ENCODE peak calls at places on chromosomes 13 and 19, in ten cellular contexts. One of them, this sample, is unnamed.

GRCh38 chr19:10988380-10988779 is 27.6 kb downstream of the SMARCA4 start:
- DNase-seq in NB4: no peak
- DNase-seq in AG04449: no peak
- DNase-seq in HL-60: no peak
- DNase-seq in psoas muscle: no peak
- DNase-seq in colonic mucosa: no peak
- DNase-seq in AG10803: no peak
- DNase-seq in MM.1S: no peak
- DNase-seq in A549: no peak
- DNase-seq in cardiac fibroblast: no peak
- DNase-seq in this sample: no peak

GRCh38 chr19:40974633-40975037 is 16.4 kb upstream of the CYP2B6 start:
- DNase-seq in MM.1S: peak; percentile 65
- DNase-seq in colonic mucosa: peak; percentile 81
- DNase-seq in AG10803: peak; percentile 70
- DNase-seq in NB4: peak; percentile 69
- DNase-seq in HL-60: peak; percentile 60
- DNase-seq in cardiac fibroblast: peak; percentile 85
- DNase-seq in A549: peak; percentile 90
- DNase-seq in psoas muscle: peak; percentile 40
- DNase-seq in AG04449: peak; percentile 5
- DNase-seq in this sample: peak; percentile 80

GRCh38 chr13:33723772-33724435 is 94.0 kb upstream of the RFC3 start:
- DNase-seq in colonic mucosa: peak; percentile 84
- DNase-seq in AG10803: peak; percentile 84
- DNase-seq in psoas muscle: peak; percentile 33
- DNase-seq in NB4: peak; percentile 83
- DNase-seq in cardiac fibroblast: peak; percentile 94
- DNase-seq in AG04449: no peak
- DNase-seq in MM.1S: peak; percentile 74
- DNase-seq in A549: peak; percentile 82
- DNase-seq in HL-60: peak; percentile 86
- DNase-seq in this sample: peak; percentile 94

GRCh38 chr19:46221981-46222610 is 7.4 kb upstream of the IGFL1 start:
- DNase-seq in MM.1S: no peak
- DNase-seq in psoas muscle: peak; percentile 67
- DNase-seq in HL-60: no peak
- DNase-seq in AG10803: peak; percentile 57
- DNase-seq in colonic mucosa: no peak
- DNase-seq in cardiac fibroblast: peak; percentile 84
- DNase-seq in AG04449: no peak
- DNase-seq in NB4: peak; percentile 37
- DNase-seq in A549: peak; percentile 88
- DNase-seq in this sample: peak; percentile 8

GRCh38 chr13:96159731-96160130 is 69.8 kb downstream of the HS6ST3 start:
- DNase-seq in colonic mucosa: no peak
- DNase-seq in NB4: no peak
- DNase-seq in A549: no peak
- DNase-seq in psoas muscle: no peak
- DNase-seq in HL-60: no peak
- DNase-seq in MM.1S: no peak
- DNase-seq in cardiac fibroblast: no peak
- DNase-seq in AG10803: no peak
- DNase-seq in AG04449: no peak
- DNase-seq in this sample: no peak

GRCh38 chr19:2997720-2998119 is 20.4 kb downstream of the TLE6 start:
- DNase-seq in AG04449: no peak
- DNase-seq in colonic mucosa: no peak
- DNase-seq in NB4: no peak
- DNase-seq in HL-60: no peak
- DNase-seq in MM.1S: no peak
- DNase-seq in psoas muscle: no peak
- DNase-seq in A549: no peak
- DNase-seq in AG10803: no peak
- DNase-seq in cardiac fibroblast: no peak
- DNase-seq in this sample: no peak

GRCh38 chr19:29620931-29621351 is 14.9 kb downstream of the POP4 start:
- DNase-seq in HL-60: no peak
- DNase-seq in cardiac fibroblast: no peak
- DNase-seq in A549: no peak
- DNase-seq in MM.1S: no peak
- DNase-seq in AG04449: no peak
- DNase-seq in colonic mucosa: no peak
- DNase-seq in psoas muscle: no peak
- DNase-seq in AG10803: no peak
- DNase-seq in NB4: no peak
- DNase-seq in this sample: no peak

GRCh38 chr13:45417790-45418534 is at the start of gene SLC25A30:
- DNase-seq in AG10803: peak; percentile 88
- DNase-seq in AG04449: no peak
- DNase-seq in A549: peak; percentile 90
- DNase-seq in colonic mucosa: peak; percentile 98
- DNase-seq in psoas muscle: peak; percentile 96
- DNase-seq in MM.1S: peak; percentile 70
- DNase-seq in NB4: peak; percentile 95
- DNase-seq in cardiac fibroblast: peak; percentile 85
- DNase-seq in HL-60: peak; percentile 95
- DNase-seq in this sample: peak; percentile 90

GRCh38 chr19:533485-534058 is 2.0 kb downstream of the CDC34 start:
- DNase-seq in AG04449: no peak
- DNase-seq in HL-60: no peak
- DNase-seq in NB4: no peak
- DNase-seq in MM.1S: no peak
- DNase-seq in cardiac fibroblast: no peak
- DNase-seq in psoas muscle: no peak
- DNase-seq in AG10803: no peak
- DNase-seq in A549: no peak
- DNase-seq in colonic mucosa: no peak
- DNase-seq in this sample: no peak

GRCh38 chr13:109509154-109509905 is 277.1 kb downstream of the IRS2 start:
- DNase-seq in AG10803: peak; percentile 81
- DNase-seq in psoas muscle: no peak
- DNase-seq in HL-60: no peak
- DNase-seq in A549: no peak
- DNase-seq in colonic mucosa: no peak
- DNase-seq in MM.1S: no peak
- DNase-seq in NB4: peak; percentile 16
- DNase-seq in AG04449: peak; percentile 33
- DNase-seq in cardiac fibroblast: peak; percentile 66
- DNase-seq in this sample: peak; percentile 68

GRCh38 chr19:46466536-46467199 is 4.7 kb downstream of the PNMA8A start:
- DNase-seq in AG04449: peak; percentile 37
- DNase-seq in NB4: no peak
- DNase-seq in A549: no peak
- DNase-seq in psoas muscle: peak; percentile 60
- DNase-seq in cardiac fibroblast: peak; percentile 92
- DNase-seq in AG10803: peak; percentile 82
- DNase-seq in HL-60: no peak
- DNase-seq in colonic mucosa: no peak
- DNase-seq in MM.1S: peak; percentile 10
- DNase-seq in this sample: peak; percentile 76

GRCh38 chr19:45901432-45901903 is 945 bp downstream of the MYPOP start:
- DNase-seq in MM.1S: no peak
- DNase-seq in AG10803: peak; percentile 33
- DNase-seq in A549: no peak
- DNase-seq in NB4: peak; percentile 92
- DNase-seq in HL-60: peak; percentile 68
- DNase-seq in cardiac fibroblast: peak; percentile 39
- DNase-seq in colonic mucosa: peak; percentile 32
- DNase-seq in AG04449: no peak
- DNase-seq in psoas muscle: peak; percentile 68
- DNase-seq in this sample: peak; percentile 66

DNA sequence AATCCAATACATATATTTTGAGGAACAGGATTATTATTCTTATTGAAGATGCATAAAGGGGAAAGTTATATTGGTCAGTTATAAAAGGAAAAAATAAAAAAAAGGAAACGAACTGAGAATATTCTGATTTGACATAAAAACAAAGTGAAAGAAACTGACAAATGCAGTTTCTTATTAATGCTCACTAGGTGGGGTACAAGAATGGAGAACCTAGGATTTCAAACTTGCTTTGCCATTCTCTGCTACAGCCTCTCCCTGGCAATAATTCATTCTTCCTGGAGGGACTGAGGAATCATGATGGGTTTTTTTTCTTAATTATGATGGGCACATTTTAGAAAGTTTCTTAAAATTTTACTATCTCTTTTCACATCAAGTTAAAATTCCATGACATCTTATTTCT is 154.9 kb downstream of the PCDH9 start:
- DNase-seq in A549: peak; percentile 50
- DNase-seq in HL-60: no peak
- DNase-seq in psoas muscle: no peak
- DNase-seq in AG10803: no peak
- DNase-seq in AG04449: no peak
- DNase-seq in colonic mucosa: no peak
- DNase-seq in cardiac fibroblast: peak; percentile 71
- DNase-seq in NB4: no peak
- DNase-seq in MM.1S: no peak
- DNase-seq in this sample: peak; percentile 4
- TF ChIP-seq CTCF in A549: peak; percentile 30
- TF ChIP-seq CTCF in HL-60: no peak
- TF ChIP-seq CTCF in psoas muscle: peak; percentile 10
- TF ChIP-seq CTCF in AG10803: peak; percentile 28
- TF ChIP-seq CTCF in AG04449: no peak
- TF ChIP-seq CTCF in colonic mucosa: no peak
- TF ChIP-seq CTCF in cardiac fibroblast: peak; percentile 38
- TF ChIP-seq CTCF in NB4: no peak
- TF ChIP-seq CTCF in MM.1S: no peak
- TF ChIP-seq CTCF in this sample: no peak

GRCh38 chr19:4303778-4304508 is 455 bp upstream of the FSD1 start:
- DNase-seq in MM.1S: no peak
- DNase-seq in cardiac fibroblast: no peak
- DNase-seq in NB4: no peak
- DNase-seq in AG10803: no peak
- DNase-seq in colonic mucosa: no peak
- DNase-seq in AG04449: no peak
- DNase-seq in psoas muscle: no peak
- DNase-seq in A549: no peak
- DNase-seq in HL-60: no peak
- DNase-seq in this sample: no peak
- H3K4me3 ChIP-seq in MM.1S: no peak overlapping the region
- H3K4me3 ChIP-seq in cardiac fibroblast: no peak overlapping the region
- H3K4me3 ChIP-seq in NB4: no peak overlapping the region
- H3K4me3 ChIP-seq in AG10803: peak overlapping the region; percentile 18
- H3K4me3 ChIP-seq in colonic mucosa: no peak overlapping the region
- H3K4me3 ChIP-seq in AG04449: peak overlapping the region; percentile 33
- H3K4me3 ChIP-seq in psoas muscle: no peak overlapping the region
- H3K4me3 ChIP-seq in A549: peak overlapping the region; percentile 59
- H3K4me3 ChIP-seq in HL-60: no peak overlapping the region
- H3K4me3 ChIP-seq in this sample: no peak overlapping the region

GRCh38 chr13:94677799-94678198 is 34.5 kb downstream of the SOX21 start:
- DNase-seq in psoas muscle: no peak
- DNase-seq in colonic mucosa: no peak
- DNase-seq in cardiac fibroblast: no peak
- DNase-seq in AG04449: no peak
- DNase-seq in MM.1S: no peak
- DNase-seq in NB4: no peak
- DNase-seq in A549: no peak
- DNase-seq in AG10803: no peak
- DNase-seq in HL-60: no peak
- DNase-seq in this sample: no peak

GRCh38 chr13:94673841-94674240 is 38.5 kb downstream of the SOX21 start:
- DNase-seq in cardiac fibroblast: no peak
- DNase-seq in AG04449: no peak
- DNase-seq in AG10803: no peak
- DNase-seq in NB4: no peak
- DNase-seq in A549: no peak
- DNase-seq in colonic mucosa: no peak
- DNase-seq in MM.1S: no peak
- DNase-seq in psoas muscle: no peak
- DNase-seq in HL-60: no peak
- DNase-seq in this sample: no peak

GRCh38 chr13:94678845-94679244 is 33.5 kb downstream of the SOX21 start:
- DNase-seq in AG04449: no peak
- DNase-seq in cardiac fibroblast: no peak
- DNase-seq in MM.1S: no peak
- DNase-seq in colonic mucosa: no peak
- DNase-seq in A549: no peak
- DNase-seq in psoas muscle: no peak
- DNase-seq in NB4: no peak
- DNase-seq in HL-60: no peak
- DNase-seq in AG10803: no peak
- DNase-seq in this sample: no peak

GRCh38 chr13:94672400-94672799 is 39.9 kb downstream of the SOX21 start:
- DNase-seq in A549: no peak
- DNase-seq in NB4: no peak
- DNase-seq in cardiac fibroblast: no peak
- DNase-seq in psoas muscle: no peak
- DNase-seq in colonic mucosa: no peak
- DNase-seq in AG10803: no peak
- DNase-seq in MM.1S: no peak
- DNase-seq in HL-60: no peak
- DNase-seq in AG04449: no peak
- DNase-seq in this sample: no peak

GRCh38 chr13:94674609-94675348 is 37.6 kb downstream of the SOX21 start:
- DNase-seq in A549: peak; percentile 66
- DNase-seq in AG04449: no peak
- DNase-seq in MM.1S: peak; percentile 68
- DNase-seq in NB4: peak; percentile 68
- DNase-seq in colonic mucosa: peak; percentile 50
- DNase-seq in HL-60: peak; percentile 57
- DNase-seq in psoas muscle: no peak
- DNase-seq in AG10803: peak; percentile 35
- DNase-seq in cardiac fibroblast: peak; percentile 68
- DNase-seq in this sample: peak; percentile 53
- TF ChIP-seq CTCF in A549: peak; percentile 74
- TF ChIP-seq CTCF in AG04449: peak; percentile 62
- TF ChIP-seq CTCF in MM.1S: peak; percentile 64
- TF ChIP-seq CTCF in NB4: peak; percentile 88
- TF ChIP-seq CTCF in colonic mucosa: peak; percentile 55
- TF ChIP-seq CTCF in HL-60: peak; percentile 41
- TF ChIP-seq CTCF in psoas muscle: peak; percentile 56
- TF ChIP-seq CTCF in AG10803: peak; percentile 73
- TF ChIP-seq CTCF in cardiac fibroblast: peak; percentile 80
- TF ChIP-seq CTCF in this sample: peak; percentile 75

GRCh38 chr19:9323919-9324583 is at the start of gene ZNF559:
- DNase-seq in cardiac fibroblast: peak; percentile 98
- DNase-seq in HL-60: peak; percentile 95
- DNase-seq in AG04449: peak; percentile 69
- DNase-seq in NB4: peak; percentile 100
- DNase-seq in psoas muscle: peak; percentile 90
- DNase-seq in MM.1S: peak; percentile 96
- DNase-seq in AG10803: peak; percentile 94
- DNase-seq in colonic mucosa: peak; percentile 94
- DNase-seq in A549: peak; percentile 94
- DNase-seq in this sample: peak; percentile 97

GRCh38 chr19:9321338-9321737 is 2.6 kb upstream of the ZNF559 start:
- DNase-seq in HL-60: no peak
- DNase-seq in A549: no peak
- DNase-seq in psoas muscle: no peak
- DNase-seq in MM.1S: no peak
- DNase-seq in AG10803: no peak
- DNase-seq in NB4: no peak
- DNase-seq in colonic mucosa: no peak
- DNase-seq in AG04449: no peak
- DNase-seq in cardiac fibroblast: no peak
- DNase-seq in this sample: no peak

GRCh38 chr19:9324584-9324962 is 594 bp downstream of the ZNF559 start:
- DNase-seq in cardiac fibroblast: no peak
- DNase-seq in MM.1S: no peak
- DNase-seq in A549: no peak
- DNase-seq in NB4: no peak
- DNase-seq in HL-60: no peak
- DNase-seq in AG10803: no peak
- DNase-seq in AG04449: no peak
- DNase-seq in psoas muscle: no peak
- DNase-seq in colonic mucosa: no peak
- DNase-seq in this sample: no peak

GRCh38 chr19:9323557-9323918 is 441 bp upstream of the ZNF559 start:
- DNase-seq in HL-60: peak; percentile 66
- DNase-seq in colonic mucosa: peak; percentile 72
- DNase-seq in MM.1S: peak; percentile 86
- DNase-seq in AG10803: peak; percentile 85
- DNase-seq in NB4: peak; percentile 94
- DNase-seq in cardiac fibroblast: peak; percentile 94
- DNase-seq in A549: peak; percentile 79
- DNase-seq in psoas muscle: peak; percentile 35
- DNase-seq in AG04449: peak; percentile 44
- DNase-seq in this sample: peak; percentile 82
- H3K4me3 ChIP-seq in HL-60: peak overlapping the region; percentile 76
- H3K4me3 ChIP-seq in colonic mucosa: peak overlapping the region; percentile 82
- H3K4me3 ChIP-seq in MM.1S: peak overlapping the region; percentile 82
- H3K4me3 ChIP-seq in AG10803: peak overlapping the region; percentile 82
- H3K4me3 ChIP-seq in NB4: peak overlapping the region; percentile 83
- H3K4me3 ChIP-seq in cardiac fibroblast: peak overlapping the region; percentile 84
- H3K4me3 ChIP-seq in A549: peak overlapping the region; percentile 66
- H3K4me3 ChIP-seq in psoas muscle: peak overlapping the region; percentile 93
- H3K4me3 ChIP-seq in AG04449: peak overlapping the region; percentile 85
- H3K4me3 ChIP-seq in this sample: peak overlapping the region; percentile 82